ENCODE peak calls at places on chromosome 13, in ten cellular contexts. Y, X, W, Q, I, C, S, N, U and P are unnamed samples.
A peak's percentile ranks its signal among the peaks of the same experiment; 100 is the strongest.

GRCh38 chr13:44306401-44307192 is 67.0 kb upstream of the SERP2 start:
- DNase-seq in Y (peak; percentile 57), X (peak; percentile 63), W (no peak), Q (no peak), I (peak; percentile 77), C (peak; percentile 62), S (peak; percentile 99), N (no peak), U (peak; percentile 66), P (no peak)

GRCh38 chr13:110376120-110376519 is 69.0 kb downstream of the COL4A2 start:
- DNase-seq in Y (no peak), X (no peak), W (no peak), Q (peak; percentile 36), I (no peak), C (no peak), S (peak; percentile 29), N (no peak), U (no peak), P (no peak)

GRCh38 chr13:101453784-101454201 is 1.3 kb downstream of the ITGBL1 start:
- DNase-seq in Y (no peak), X (peak; percentile 9), W (no peak), Q (peak; percentile 72), I (peak; percentile 47), C (peak; percentile 28), S (peak; percentile 29), N (no peak), U (peak; percentile 41), P (peak; percentile 9)

GRCh38 chr13:73922728-73923393 is 211.3 kb downstream of the KLF12 start:
- DNase-seq in Y (no peak), X (no peak), W (no peak), Q (peak; percentile 39), I (no peak), C (no peak), S (no peak), N (no peak), U (no peak), P (no peak)

GRCh38 chr13:79678100-79678499 is 197.1 kb downstream of the NDFIP2 start:
- DNase-seq in Y (no peak), X (no peak), W (no peak), Q (no peak), I (no peak), C (no peak), S (no peak), N (no peak), U (no peak), P (no peak)

GRCh38 chr13:31195616-31196015 is 4.2 kb upstream of the B3GLCT start:
- DNase-seq in Y (no peak), X (no peak), W (no peak), Q (no peak), I (no peak), C (no peak), S (no peak), N (no peak), U (no peak), P (no peak)

GRCh38 chr13:24074687-24075086 is 85.8 kb upstream of the SPATA13 start:
- DNase-seq in Y (no peak), X (no peak), W (no peak), Q (no peak), I (peak; percentile 73), C (no peak), S (peak; percentile 84), N (no peak), U (no peak), P (no peak)

GRCh38 chr13:24254151-24254810 is 55.1 kb upstream of the C1QTNF9 start:
- DNase-seq in Y (no peak), X (no peak), W (no peak), Q (no peak), I (no peak), C (peak; percentile 82), S (no peak), N (no peak), U (no peak), P (no peak)

GRCh38 chr13:97257228-97257755 is 35.2 kb downstream of the MBNL2 start:
- DNase-seq in Y (no peak), X (no peak), W (no peak), Q (no peak), I (no peak), C (no peak), S (no peak), N (no peak), U (no peak), P (no peak)

GRCh38 chr13:97254809-97255208 is 32.7 kb downstream of the MBNL2 start:
- DNase-seq in Y (no peak), X (no peak), W (no peak), Q (no peak), I (no peak), C (no peak), S (no peak), N (no peak), U (no peak), P (no peak)

GRCh38 chr13:97257800-97258799 is 36.0 kb downstream of the MBNL2 start:
- DNase-seq in Y (no peak), X (no peak), W (no peak), Q (no peak), I (no peak), C (peak; percentile 41), S (peak; percentile 98), N (no peak), U (peak; percentile 48), P (no peak)

GRCh38 chr13:97255515-97255999 is 33.4 kb downstream of the MBNL2 start:
- DNase-seq in Y (no peak), X (no peak), W (no peak), Q (no peak), I (no peak), C (no peak), S (no peak), N (no peak), U (no peak), P (no peak)

GRCh38 chr13:97256343-97256783 is 34.2 kb downstream of the MBNL2 start:
- DNase-seq in Y (no peak), X (no peak), W (no peak), Q (no peak), I (no peak), C (no peak), S (peak; percentile 97), N (no peak), U (no peak), P (no peak)
- TF ChIP-seq POLR2AphosphoS5 in Y (no peak), X (peak; percentile 51), W (peak; percentile 80), Q (peak; percentile 83), I (no peak), C (peak; percentile 78), S (peak; percentile 47), N (no peak), U (peak; percentile 54), P (no peak)

GRCh38 chr13:93670858-93671257 is 444.3 kb downstream of the GPC6 start:
- DNase-seq in Y (no peak), X (no peak), W (no peak), Q (no peak), I (no peak), C (no peak), S (no peak), N (no peak), U (no peak), P (no peak)

GRCh38 chr13:93672996-93673395 is 446.4 kb downstream of the GPC6 start:
- DNase-seq in Y (no peak), X (no peak), W (no peak), Q (no peak), I (no peak), C (no peak), S (no peak), N (no peak), U (no peak), P (no peak)

GRCh38 chr13:93674337-93674755 is 447.7 kb downstream of the GPC6 start:
- DNase-seq in Y (no peak), X (no peak), W (no peak), Q (peak; percentile 21), I (no peak), C (no peak), S (no peak), N (no peak), U (no peak), P (no peak)

DNA sequence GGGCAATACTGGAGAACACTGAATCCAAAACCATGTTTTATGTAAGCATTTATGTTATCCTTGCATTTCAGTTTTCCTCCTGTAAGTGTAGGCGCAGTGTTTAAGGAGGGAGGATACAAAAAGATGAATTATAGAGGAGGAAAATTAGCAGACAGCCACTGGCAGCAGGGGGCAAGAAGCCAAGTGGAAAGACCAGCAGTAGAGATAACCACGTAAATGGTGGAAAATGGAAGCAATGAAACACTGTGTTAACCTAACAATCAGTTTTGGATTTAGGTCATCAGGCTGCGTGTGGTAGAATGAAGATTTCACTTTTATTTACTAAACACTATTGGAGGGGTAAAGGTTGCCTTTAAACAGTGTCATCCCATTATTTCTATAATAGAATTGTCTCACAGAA is 447.3 kb downstream of the GPC6 start:
- DNase-seq in Y (no peak), X (no peak), W (no peak), Q (peak; percentile 41), I (no peak), C (no peak), S (no peak), N (no peak), U (no peak), P (no peak)
- TF ChIP-seq POLR2AphosphoS5 in Y (no peak), X (no peak), W (no peak), Q (no peak), I (no peak), C (no peak), S (no peak), N (no peak), U (no peak), P (no peak)

GRCh38 chr13:40995997-40996396 is 23.1 kb downstream of the ELF1 start:
- DNase-seq in Y (no peak), X (no peak), W (no peak), Q (no peak), I (no peak), C (no peak), S (no peak), N (no peak), U (no peak), P (no peak)

GRCh38 chr13:40993119-40993518 is 26.0 kb downstream of the ELF1 start:
- DNase-seq in Y (no peak), X (peak; percentile 26), W (no peak), Q (no peak), I (no peak), C (no peak), S (no peak), N (no peak), U (no peak), P (no peak)

GRCh38 chr13:40994581-40995230 is 24.4 kb downstream of the ELF1 start:
- DNase-seq in Y (no peak), X (no peak), W (no peak), Q (no peak), I (no peak), C (no peak), S (no peak), N (no peak), U (no peak), P (no peak)

GRCh38 chr13:40992678-40993077 is 26.4 kb downstream of the ELF1 start:
- DNase-seq in Y (no peak), X (no peak), W (no peak), Q (peak; percentile 30), I (no peak), C (no peak), S (peak; percentile 28), N (no peak), U (no peak), P (no peak)

DNA sequence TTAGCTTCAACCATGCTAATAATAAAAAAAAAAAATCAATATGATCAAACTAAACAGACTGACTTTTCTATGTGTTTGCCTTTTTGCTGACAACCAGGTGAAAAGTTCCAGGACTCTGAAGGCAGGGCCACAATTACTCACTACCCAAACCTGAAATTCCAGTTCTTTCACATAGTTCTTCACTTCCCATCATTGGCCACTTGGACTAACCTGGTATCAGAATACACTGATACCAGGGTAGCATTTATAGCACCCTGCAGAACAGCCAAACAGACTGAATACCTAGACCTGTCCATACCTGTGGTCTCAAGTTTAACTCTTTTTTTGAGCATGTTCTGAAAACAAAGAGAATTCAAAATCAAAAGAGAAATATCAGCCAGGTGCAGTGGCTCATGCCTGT is 25.1 kb downstream of the ELF1 start:
- DNase-seq in Y (no peak), X (peak; percentile 31), W (no peak), Q (no peak), I (peak; percentile 45), C (peak; percentile 43), S (no peak), N (no peak), U (peak; percentile 60), P (no peak)
- TF ChIP-seq POLR2AphosphoS5 in Y (no peak), X (peak; percentile 66), W (no peak), Q (no peak), I (no peak), C (peak; percentile 50), S (no peak), N (no peak), U (no peak), P (no peak)

GRCh38 chr13:36163809-36164308 is 32.7 kb upstream of the DCLK1 start:
- DNase-seq in Y (no peak), X (peak; percentile 19), W (peak; percentile 91), Q (peak; percentile 20), I (peak; percentile 45), C (peak; percentile 91), S (no peak), N (no peak), U (peak; percentile 38), P (no peak)

GRCh38 chr13:36160297-36160696 is 29.1 kb upstream of the DCLK1 start:
- DNase-seq in Y (no peak), X (no peak), W (no peak), Q (no peak), I (no peak), C (no peak), S (no peak), N (no peak), U (no peak), P (no peak)

GRCh38 chr13:36158606-36159005 is 27.4 kb upstream of the DCLK1 start:
- DNase-seq in Y (no peak), X (no peak), W (no peak), Q (no peak), I (no peak), C (no peak), S (no peak), N (no peak), U (no peak), P (no peak)

GRCh38 chr13:36166051-36166450 is 34.9 kb upstream of the DCLK1 start:
- DNase-seq in Y (no peak), X (no peak), W (no peak), Q (no peak), I (no peak), C (no peak), S (no peak), N (no peak), U (no peak), P (no peak)

DNA sequence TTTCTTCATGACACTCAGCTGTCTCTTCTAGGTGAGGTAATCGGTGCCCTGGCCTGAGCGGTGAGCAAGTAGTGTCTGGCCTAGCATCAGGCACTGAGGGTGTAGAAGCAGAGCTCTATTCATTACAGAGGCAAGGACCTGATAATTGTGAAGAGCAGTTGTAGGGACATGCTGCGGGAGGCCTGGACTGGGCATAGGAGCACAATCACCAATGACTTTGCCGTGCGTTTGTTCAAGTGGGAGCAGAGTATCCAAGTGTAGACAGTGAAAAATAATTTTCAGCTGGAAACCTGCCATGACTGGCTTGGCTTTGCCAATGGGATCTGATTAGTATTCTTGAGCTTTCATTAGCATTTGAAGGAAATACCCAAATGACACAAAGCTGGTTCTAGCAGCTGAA is 32.1 kb upstream of the DCLK1 start:
- DNase-seq in Y (no peak), X (no peak), W (peak; percentile 84), Q (no peak), I (no peak), C (no peak), S (no peak), N (no peak), U (no peak), P (no peak)
- TF ChIP-seq POLR2AphosphoS5 in Y (no peak), X (no peak), W (no peak), Q (no peak), I (no peak), C (no peak), S (no peak), N (no peak), U (no peak), P (no peak)